ENCODE peak calls at places on chromosomes 16 and 17, in six cellular contexts. One of them, this sample, is unnamed.

GRCh38 chr16:67194257-67194656 is 2.3 kb downstream of the E2F4 start:
- DNase-seq in IMR-90: no peak
- DNase-seq in H9: no peak
- DNase-seq in H1: no peak
- DNase-seq in neuronal stem cell: no peak
- DNase-seq in mesenchymal stem cell: no peak
- DNase-seq in this sample: no peak

GRCh38 chr17:2566056-2566455 is 27.4 kb upstream of the PAFAH1B1 start:
- DNase-seq in IMR-90: no peak
- DNase-seq in mesenchymal stem cell: no peak
- DNase-seq in H1: no peak
- DNase-seq in neuronal stem cell: no peak
- DNase-seq in H9: no peak
- DNase-seq in this sample: no peak

GRCh38 chr16:86110726-86111125 is 211.8 kb downstream of the IRF8 start:
- DNase-seq in neuronal stem cell: no peak
- DNase-seq in H9: no peak
- DNase-seq in IMR-90: no peak
- DNase-seq in H1: no peak
- DNase-seq in mesenchymal stem cell: no peak
- DNase-seq in this sample: no peak

GRCh38 chr17:74070374-74070773 is 133.1 kb upstream of the RPL38 start:
- DNase-seq in H9: no peak
- DNase-seq in mesenchymal stem cell: no peak
- DNase-seq in neuronal stem cell: no peak
- DNase-seq in IMR-90: no peak
- DNase-seq in H1: no peak
- DNase-seq in this sample: no peak

GRCh38 chr17:37746617-37747016 is 1.8 kb upstream of the HNF1B start:
- DNase-seq in H9: no peak
- DNase-seq in IMR-90: no peak
- DNase-seq in H1: no peak
- DNase-seq in mesenchymal stem cell: no peak
- DNase-seq in neuronal stem cell: no peak
- DNase-seq in this sample: no peak

GRCh38 chr17:491086-492014 is 138.7 kb upstream of the RPH3AL start:
- DNase-seq in neuronal stem cell: peak
- DNase-seq in mesenchymal stem cell: peak
- DNase-seq in IMR-90: peak
- DNase-seq in H9: peak
- DNase-seq in H1: peak
- DNase-seq in this sample: peak

GRCh38 chr17:51627776-51628175 is 367.4 kb downstream of the UTP18 start:
- DNase-seq in IMR-90: no peak
- DNase-seq in H9: no peak
- DNase-seq in H1: no peak
- DNase-seq in mesenchymal stem cell: no peak
- DNase-seq in neuronal stem cell: no peak
- DNase-seq in this sample: no peak

GRCh38 chr17:50589112-50589712 is 28.7 kb downstream of the CACNA1G start:
- DNase-seq in neuronal stem cell: no peak
- DNase-seq in IMR-90: peak
- DNase-seq in mesenchymal stem cell: peak
- DNase-seq in H9: no peak
- DNase-seq in H1: no peak
- DNase-seq in this sample: no peak

GRCh38 chr17:65027305-65027704 is 29.2 kb downstream of the GNA13 start:
- DNase-seq in IMR-90: peak
- DNase-seq in H9: peak
- DNase-seq in mesenchymal stem cell: peak
- DNase-seq in neuronal stem cell: no peak
- DNase-seq in H1: no peak
- DNase-seq in this sample: peak

GRCh38 chr16:1502092-1503004 is 9.2 kb downstream of the TELO2 start:
- DNase-seq in H1: no peak
- DNase-seq in IMR-90: no peak
- DNase-seq in neuronal stem cell: no peak
- DNase-seq in mesenchymal stem cell: no peak
- DNase-seq in H9: no peak
- DNase-seq in this sample: no peak

GRCh38 chr17:66492500-66493123 is 190.2 kb downstream of the PRKCA start:
- DNase-seq in H1: no peak
- DNase-seq in IMR-90: no peak
- DNase-seq in mesenchymal stem cell: peak
- DNase-seq in neuronal stem cell: no peak
- DNase-seq in H9: peak
- DNase-seq in this sample: no peak

GRCh38 chr16:55239723-55240122 is 84.3 kb upstream of the IRX6 start:
- DNase-seq in mesenchymal stem cell: no peak
- DNase-seq in H9: no peak
- DNase-seq in neuronal stem cell: no peak
- DNase-seq in IMR-90: no peak
- DNase-seq in H1: no peak
- DNase-seq in this sample: no peak

GRCh38 chr17:49201481-49201927 is 8.9 kb downstream of the GNGT2 start:
- DNase-seq in H9: no peak
- DNase-seq in H1: no peak
- DNase-seq in mesenchymal stem cell: peak
- DNase-seq in IMR-90: peak
- DNase-seq in neuronal stem cell: no peak
- DNase-seq in this sample: no peak

GRCh38 chr17:32274101-32274500 is 8.5 kb downstream of the RHBDL3 start:
- DNase-seq in H9: no peak
- DNase-seq in IMR-90: no peak
- DNase-seq in neuronal stem cell: no peak
- DNase-seq in mesenchymal stem cell: no peak
- DNase-seq in H1: no peak
- DNase-seq in this sample: no peak

GRCh38 chr16:11050954-11051353 is 106.6 kb downstream of the CLEC16A start:
- DNase-seq in neuronal stem cell: no peak
- DNase-seq in H1: no peak
- DNase-seq in H9: peak
- DNase-seq in IMR-90: no peak
- DNase-seq in mesenchymal stem cell: no peak
- DNase-seq in this sample: no peak

GRCh38 chr17:60139438-60140285 is 10.1 kb upstream of the CA4 start:
- DNase-seq in mesenchymal stem cell: peak
- DNase-seq in H9: peak
- DNase-seq in IMR-90: peak
- DNase-seq in neuronal stem cell: peak
- DNase-seq in H1: peak
- DNase-seq in this sample: peak

GRCh38 chr17:64428406-64428805 is 20.5 kb upstream of the MILR1 start:
- DNase-seq in H1: no peak
- DNase-seq in neuronal stem cell: no peak
- DNase-seq in IMR-90: no peak
- DNase-seq in mesenchymal stem cell: no peak
- DNase-seq in H9: no peak
- DNase-seq in this sample: peak

GRCh38 chr16:12569061-12569460 is 234.6 kb downstream of the CPPED1 start:
- DNase-seq in H1: no peak
- DNase-seq in IMR-90: no peak
- DNase-seq in neuronal stem cell: no peak
- DNase-seq in mesenchymal stem cell: no peak
- DNase-seq in H9: no peak
- DNase-seq in this sample: no peak

GRCh38 chr16:30063893-30064745 is 1.4 kb upstream of the ALDOA start:
- DNase-seq in H9: peak
- DNase-seq in H1: peak
- DNase-seq in neuronal stem cell: no peak
- DNase-seq in mesenchymal stem cell: peak
- DNase-seq in IMR-90: peak
- DNase-seq in this sample: no peak

GRCh38 chr17:72171703-72172670 is 51.2 kb downstream of the SOX9 start:
- DNase-seq in H9: no peak
- DNase-seq in IMR-90: no peak
- DNase-seq in H1: no peak
- DNase-seq in neuronal stem cell: no peak
- DNase-seq in mesenchymal stem cell: no peak
- DNase-seq in this sample: no peak

GRCh38 chr16:88785106-88785924 is at the start of gene PIEZO1:
- DNase-seq in H9: no peak
- DNase-seq in H1: no peak
- DNase-seq in mesenchymal stem cell: peak
- DNase-seq in IMR-90: peak
- DNase-seq in neuronal stem cell: no peak
- DNase-seq in this sample: peak

GRCh38 chr17:7560172-7561027 is 1.3 kb upstream of the SENP3 start:
- DNase-seq in neuronal stem cell: peak
- DNase-seq in H9: peak
- DNase-seq in H1: peak
- DNase-seq in IMR-90: peak
- DNase-seq in mesenchymal stem cell: peak
- DNase-seq in this sample: peak

GRCh38 chr17:75832164-75832651 is 12.0 kb downstream of the UNC13D start:
- DNase-seq in mesenchymal stem cell: peak
- DNase-seq in H1: peak
- DNase-seq in neuronal stem cell: no peak
- DNase-seq in IMR-90: peak
- DNase-seq in H9: no peak
- DNase-seq in this sample: no peak

GRCh38 chr16:11038777-11039176 is 94.4 kb downstream of the CLEC16A start:
- DNase-seq in mesenchymal stem cell: no peak
- DNase-seq in IMR-90: no peak
- DNase-seq in H1: no peak
- DNase-seq in neuronal stem cell: no peak
- DNase-seq in H9: no peak
- DNase-seq in this sample: peak

GRCh38 chr17:74770498-74771318 is 5.4 kb downstream of the NAT9 start:
- DNase-seq in mesenchymal stem cell: peak
- DNase-seq in H9: peak
- DNase-seq in neuronal stem cell: no peak
- DNase-seq in IMR-90: peak
- DNase-seq in H1: peak
- DNase-seq in this sample: peak

GRCh38 chr17:50834786-50835562 is 412 bp upstream of the WFIKKN2 start:
- DNase-seq in mesenchymal stem cell: peak
- DNase-seq in H9: peak
- DNase-seq in IMR-90: peak
- DNase-seq in neuronal stem cell: no peak
- DNase-seq in H1: no peak
- DNase-seq in this sample: no peak

DNA sequence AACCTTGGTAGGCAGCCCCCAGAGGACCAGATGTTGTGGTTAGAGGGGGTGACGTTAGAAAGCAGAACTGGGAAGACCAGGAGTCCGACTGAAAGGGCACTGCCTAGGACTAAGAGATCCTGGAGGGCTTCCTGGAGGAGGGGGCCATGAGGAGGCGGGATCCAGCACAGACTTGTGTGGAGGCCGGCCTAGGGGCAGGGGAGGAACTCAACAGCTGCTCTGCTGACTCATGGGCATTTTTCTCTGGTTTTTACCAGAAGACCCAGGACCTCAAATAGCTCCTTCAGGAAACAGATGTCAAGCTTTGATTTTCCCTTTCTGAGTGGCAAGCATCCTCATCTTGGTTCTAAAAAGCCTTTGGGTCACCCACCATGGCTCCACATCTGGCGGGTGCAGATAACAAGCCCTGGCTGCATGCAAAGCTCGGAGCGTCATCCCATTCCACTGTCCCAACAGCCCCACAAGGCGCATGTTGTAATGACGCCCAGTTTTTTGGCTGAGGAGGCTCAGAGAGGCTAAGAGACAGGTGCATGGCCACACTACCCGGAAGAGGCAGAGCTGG is 29.0 kb downstream of the IL21R start:
- DNase-seq in H1: peak
- DNase-seq in neuronal stem cell: no peak
- DNase-seq in mesenchymal stem cell: peak
- DNase-seq in H9: peak
- DNase-seq in IMR-90: peak
- DNase-seq in this sample: peak
- H3K4ac ChIP-seq in H1: no peak
- H3K4ac ChIP-seq in neuronal stem cell: no peak
- H3K4ac ChIP-seq in mesenchymal stem cell: no peak
- H3K4ac ChIP-seq in H9: no peak
- H3K4ac ChIP-seq in IMR-90: no peak
- H3K4ac ChIP-seq in this sample: no peak

GRCh38 chr16:79271583-79271982 is 329.0 kb downstream of the MAF start:
- DNase-seq in IMR-90: no peak
- DNase-seq in mesenchymal stem cell: no peak
- DNase-seq in H9: no peak
- DNase-seq in H1: no peak
- DNase-seq in neuronal stem cell: no peak
- DNase-seq in this sample: no peak
- H3K23ac ChIP-seq in IMR-90: no peak
- H3K23ac ChIP-seq in mesenchymal stem cell: no peak
- H3K23ac ChIP-seq in H9: no peak
- H3K23ac ChIP-seq in H1: no peak
- H3K23ac ChIP-seq in neuronal stem cell: no peak
- H3K23ac ChIP-seq in this sample: no peak

DNA sequence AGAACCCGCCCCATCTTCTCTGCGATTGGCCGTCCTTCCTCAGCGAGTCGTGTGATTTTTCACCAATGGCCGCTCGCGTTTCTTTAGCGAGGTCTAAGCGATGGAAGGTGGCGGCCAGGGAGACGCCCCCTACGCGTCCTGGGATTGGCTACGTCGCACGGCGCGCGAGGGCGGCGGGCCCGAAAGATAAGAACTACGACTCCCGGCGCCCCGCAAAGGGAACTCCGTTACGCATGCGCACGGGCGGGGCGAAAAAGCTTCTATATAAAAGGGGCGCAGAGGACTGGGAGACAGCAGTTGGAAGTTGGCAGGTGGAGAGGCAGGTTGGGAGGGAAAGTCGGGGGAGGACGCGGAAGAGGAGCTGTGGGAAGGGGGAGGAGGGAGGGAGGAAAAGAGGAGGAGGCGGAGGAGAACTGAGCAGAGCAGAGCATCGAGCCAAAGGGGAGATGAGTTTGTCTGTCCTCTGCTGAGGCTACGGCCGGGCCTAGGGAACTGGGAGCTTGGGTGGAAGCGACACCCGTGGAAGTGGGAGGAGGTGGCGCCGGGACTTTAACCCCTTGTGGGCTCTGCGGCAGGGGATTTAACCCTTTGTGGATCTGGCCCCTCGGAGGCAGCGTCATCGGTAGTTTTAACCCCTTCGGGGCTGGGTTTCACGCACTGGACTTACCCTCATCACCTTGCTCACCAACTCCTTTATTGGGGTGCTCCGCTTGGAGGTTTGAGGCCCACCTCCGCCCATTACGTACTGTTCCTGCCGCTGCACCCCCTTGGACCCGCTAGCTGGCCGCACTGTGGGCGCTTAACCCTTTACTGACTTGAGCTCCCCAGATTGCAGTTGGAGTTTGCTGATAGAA is at the start of gene HEXIM1:
- DNase-seq in neuronal stem cell: peak
- DNase-seq in IMR-90: peak
- DNase-seq in H1: peak
- DNase-seq in H9: peak
- DNase-seq in mesenchymal stem cell: peak
- DNase-seq in this sample: peak
- H2BK5ac ChIP-seq in neuronal stem cell: peak
- H2BK5ac ChIP-seq in IMR-90: peak
- H2BK5ac ChIP-seq in H1: peak
- H2BK5ac ChIP-seq in H9: peak
- H2BK5ac ChIP-seq in mesenchymal stem cell: peak
- H2BK5ac ChIP-seq in this sample: peak

DNA sequence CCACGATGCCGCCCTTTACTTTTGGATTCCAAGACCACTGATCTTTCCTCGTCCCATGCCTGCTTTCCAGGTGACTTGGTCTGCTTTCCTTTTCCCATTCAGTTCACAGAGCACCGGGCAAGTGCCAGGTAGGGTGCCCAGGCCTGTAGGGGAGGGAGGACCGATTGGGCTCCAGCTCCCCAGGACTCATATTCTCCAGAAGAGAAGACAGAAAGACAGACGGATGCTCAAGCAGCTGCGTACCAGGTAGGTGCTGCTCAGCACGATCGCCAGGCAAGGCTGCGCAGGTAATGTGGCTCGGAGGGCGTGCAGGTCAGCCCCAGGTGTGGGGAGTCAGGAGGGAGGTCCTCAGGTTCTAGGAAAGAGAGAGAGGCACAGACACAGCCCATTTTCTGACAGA is 67.5 kb upstream of the ZNF423 start:
- DNase-seq in H9: no peak
- DNase-seq in mesenchymal stem cell: no peak
- DNase-seq in H1: no peak
- DNase-seq in neuronal stem cell: no peak
- DNase-seq in IMR-90: no peak
- DNase-seq in this sample: no peak
- H3K4ac ChIP-seq in H9: no peak
- H3K4ac ChIP-seq in mesenchymal stem cell: no peak
- H3K4ac ChIP-seq in H1: no peak
- H3K4ac ChIP-seq in neuronal stem cell: no peak
- H3K4ac ChIP-seq in IMR-90: no peak
- H3K4ac ChIP-seq in this sample: no peak